ENCODE peak calls at places on chromosomes 11 and 22, in ten cellular contexts. X is HCT116, Y is AG04450, L is RWPE2, W is nephron progenitor cell, V is ovary, P is PC-3, B is fibroblast of the aortic adventitia, A is SK-N-SH, E is psoas muscle. Q is an unnamed sample.

GRCh38 chr11:7515544-7515943 is 1.7 kb downstream of the PPFIBP2 start:
- DNase-seq in W (no peak), A (no peak), V (no peak), L (no peak), E (no peak), B (no peak), X (no peak), P (no peak), Y (no peak), Q (no peak)

GRCh38 chr11:35142481-35143207 is 3.7 kb downstream of the CD44 start:
- DNase-seq in L (no peak), P (peak; percentile 83), A (no peak), V (no peak), W (no peak), X (no peak), Y (no peak), E (no peak), B (peak; percentile 68), Q (no peak)

GRCh38 chr11:11107081-11107480 is 246.0 kb downstream of the CSNK2A3 start:
- DNase-seq in X (no peak), P (peak; percentile 43), W (no peak), L (no peak), E (no peak), A (no peak), Y (no peak), B (no peak), V (no peak), Q (no peak)

GRCh38 chr11:112277937-112278336 is 17.3 kb upstream of the PLET1 start:
- DNase-seq in B (peak; percentile 33), L (no peak), W (no peak), Y (no peak), E (no peak), A (no peak), V (no peak), X (no peak), P (no peak), Q (no peak)

GRCh38 chr22:44191036-44191454 is 10.3 kb downstream of the PARVG start:
- DNase-seq in Y (no peak), X (no peak), W (no peak), L (no peak), P (no peak), E (no peak), B (peak; percentile 40), A (no peak), V (no peak), Q (no peak)

GRCh38 chr11:104897891-104898684 is at the start of gene CASP12:
- DNase-seq in E (no peak), Y (no peak), P (no peak), W (no peak), L (no peak), V (peak; percentile 27), B (peak; percentile 20), X (no peak), A (no peak), Q (no peak)

GRCh38 chr22:26053737-26054316 is 115.4 kb upstream of the SEZ6L start:
- DNase-seq in X (no peak), L (no peak), P (no peak), B (no peak), A (peak; percentile 47), W (no peak), Y (no peak), E (no peak), V (no peak), Q (no peak)

GRCh38 chr22:41532908-41533825 is 11.1 kb downstream of the POLR3H start:
- DNase-seq in Y (no peak), X (no peak), A (peak; percentile 71), B (peak; percentile 63), L (no peak), E (peak; percentile 81), W (peak; percentile 87), V (peak; percentile 67), P (peak; percentile 58), Q (peak; percentile 60)

DNA sequence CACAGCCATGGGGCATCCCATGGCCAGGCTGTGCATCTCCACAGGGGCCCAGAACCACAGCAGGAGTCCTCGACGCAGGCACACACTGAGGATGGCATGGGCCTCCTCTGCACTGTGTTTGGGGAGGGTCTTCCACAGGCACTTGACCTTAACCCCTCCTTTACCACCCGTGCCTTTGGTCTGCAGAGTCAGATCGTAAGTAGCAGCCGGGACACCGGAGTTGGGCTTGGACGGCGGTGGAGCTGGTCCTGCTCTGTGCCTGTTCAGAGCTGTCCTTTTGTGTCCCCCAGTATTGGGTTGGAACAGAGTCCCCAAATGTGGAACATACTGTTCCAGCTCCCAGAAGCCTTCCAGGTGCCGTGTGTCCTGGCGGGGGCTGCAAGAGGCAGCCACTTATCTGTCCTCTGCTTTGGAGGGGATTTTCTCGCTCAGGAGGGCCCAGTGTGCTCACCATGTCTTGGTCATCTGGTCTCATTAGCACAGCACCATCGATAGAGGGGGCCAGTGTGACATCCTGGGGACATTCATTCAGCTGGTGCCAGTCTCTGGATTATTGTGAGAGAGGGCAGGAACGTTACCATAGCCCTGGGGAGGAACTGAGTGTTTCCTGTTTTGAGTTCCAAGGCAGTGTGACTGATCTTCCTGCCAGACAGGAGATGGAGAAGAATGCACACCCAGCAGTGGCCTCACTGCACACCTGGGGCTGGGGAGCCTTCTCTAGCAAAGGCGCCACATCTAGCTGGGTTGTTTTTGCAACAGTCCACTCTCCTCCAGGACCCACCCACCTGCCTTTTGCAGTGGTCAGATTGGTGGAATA is 12.4 kb downstream of the CRELD2 start:
- DNase-seq in W (no peak), P (peak; percentile 85), X (peak; percentile 78), B (peak; percentile 68), L (no peak), V (no peak), A (peak; percentile 74), Y (no peak), E (peak; percentile 60), Q (no peak)
- TF ChIP-seq CTCF in W (peak; percentile 36), P (peak; percentile 78), X (peak; percentile 76), B (peak; percentile 52), L (peak; percentile 66), V (no peak), A (peak; percentile 45), Y (peak; percentile 46), E (peak; percentile 66), Q (peak; percentile 34)

GRCh38 chr22:17269607-17270261 is 50.5 kb upstream of the ADA2 start:
- DNase-seq in B (no peak), V (no peak), P (no peak), E (no peak), Y (no peak), L (no peak), A (no peak), X (no peak), W (no peak), Q (no peak)

GRCh38 chr22:17266261-17266971 is 47.2 kb upstream of the ADA2 start:
- DNase-seq in W (peak; percentile 57), A (no peak), P (no peak), V (no peak), B (no peak), E (no peak), Y (no peak), X (no peak), L (no peak), Q (no peak)

GRCh38 chr22:17267661-17268330 is 48.6 kb upstream of the ADA2 start:
- DNase-seq in P (no peak), Y (no peak), E (no peak), V (no peak), L (no peak), X (no peak), A (no peak), W (no peak), B (no peak), Q (no peak)

GRCh38 chr22:17269224-17269606 is 50.0 kb upstream of the ADA2 start:
- DNase-seq in E (no peak), V (no peak), X (no peak), W (no peak), Y (no peak), L (no peak), P (no peak), A (no peak), B (no peak), Q (no peak)

DNA sequence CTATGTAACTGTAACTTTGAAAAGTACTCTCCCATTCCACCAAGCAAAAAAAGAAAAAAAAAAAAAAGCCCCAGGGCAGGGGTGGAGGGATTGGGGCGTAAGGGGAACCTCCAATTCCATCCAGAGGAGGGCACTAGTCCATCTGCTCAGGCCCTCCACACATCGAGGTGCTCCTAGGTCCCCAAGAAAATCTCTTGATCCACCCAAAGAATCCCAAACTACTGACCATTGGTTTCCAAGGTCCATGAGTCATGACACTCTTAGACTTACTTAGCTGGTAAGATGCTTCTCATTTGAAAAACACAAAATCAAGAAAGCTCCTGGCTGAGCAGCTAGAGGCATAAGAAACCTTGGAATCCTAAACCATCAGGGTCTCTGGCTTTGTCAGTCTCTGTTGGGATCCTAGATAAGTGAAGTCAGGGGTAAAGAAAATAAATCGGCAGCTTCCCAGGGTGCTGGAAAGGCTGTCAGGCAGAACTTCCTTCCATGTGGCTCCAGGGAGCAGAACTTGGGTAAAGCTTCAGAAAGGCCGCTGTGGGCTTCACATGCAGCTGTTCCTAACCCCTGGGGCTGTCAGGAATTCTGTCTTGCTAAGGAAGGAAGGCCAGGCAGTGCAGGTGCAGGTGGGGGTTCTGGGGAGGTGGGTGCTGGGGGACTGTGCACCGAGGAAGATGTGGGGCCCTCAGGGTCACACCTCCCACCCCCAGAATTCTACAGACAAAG is 49.4 kb upstream of the ADA2 start:
- DNase-seq in W (no peak), A (no peak), E (no peak), B (no peak), P (no peak), Y (no peak), L (no peak), V (no peak), X (no peak), Q (no peak)
- TF ChIP-seq CTCF in W (peak; percentile 27), A (peak; percentile 24), E (peak; percentile 16), B (no peak), P (no peak), Y (no peak), L (no peak), V (no peak), X (peak; percentile 49), Q (peak; percentile 43)

GRCh38 chr11:68071281-68072048 is 32.6 kb downstream of the TCIRG1 start:
- DNase-seq in Y (no peak), A (no peak), E (no peak), W (no peak), L (no peak), B (no peak), P (no peak), X (no peak), V (no peak), Q (no peak)

GRCh38 chr11:68074584-68075352 is 35.9 kb downstream of the TCIRG1 start:
- DNase-seq in E (no peak), P (no peak), A (no peak), V (no peak), X (no peak), Y (no peak), W (no peak), B (no peak), L (no peak), Q (no peak)

GRCh38 chr11:68077617-68078592 is 39.1 kb downstream of the TCIRG1 start:
- DNase-seq in V (no peak), W (no peak), Y (no peak), E (no peak), X (no peak), B (no peak), P (no peak), A (no peak), L (no peak), Q (no peak)

GRCh38 chr11:68081691-68082090 is 39.5 kb downstream of the CHKA start:
- DNase-seq in E (no peak), P (no peak), V (peak; percentile 21), L (no peak), X (no peak), A (no peak), B (no peak), Y (no peak), W (no peak), Q (no peak)

DNA sequence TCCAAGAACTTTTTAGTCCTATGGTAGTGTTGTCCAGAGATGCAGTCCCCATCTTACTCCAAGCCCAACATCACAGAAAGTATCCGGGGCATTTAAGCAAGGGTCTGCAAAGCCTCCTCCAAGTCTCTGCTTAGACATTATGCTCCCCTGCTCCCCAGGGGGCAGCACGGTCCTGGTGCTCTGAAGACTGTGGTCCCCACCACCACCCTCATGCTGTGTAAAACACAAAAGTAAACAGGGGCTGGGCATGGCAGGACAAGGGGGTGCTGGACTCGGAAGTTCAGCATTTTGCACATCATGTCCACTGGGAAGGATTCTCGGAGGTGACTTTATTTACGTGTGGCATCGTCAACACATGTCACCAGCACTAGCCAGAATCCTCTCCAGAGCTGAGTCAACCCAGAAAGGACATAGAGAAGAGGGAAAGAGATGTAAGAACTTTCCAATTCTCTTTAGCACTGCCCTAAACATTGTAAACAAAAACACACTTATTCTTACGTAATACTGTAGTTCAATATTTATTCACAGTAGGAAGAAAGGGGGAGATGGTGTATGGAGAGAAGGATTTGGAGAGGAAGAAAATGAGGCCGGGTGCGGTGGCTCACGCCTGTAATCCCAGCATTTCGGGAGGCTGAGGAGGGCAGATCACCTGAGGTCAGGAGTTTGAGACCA is 37.7 kb downstream of the TCIRG1 start:
- DNase-seq in V (no peak), L (no peak), Y (no peak), B (no peak), W (no peak), E (no peak), X (no peak), P (no peak), A (peak; percentile 32), Q (no peak)
- TF ChIP-seq CTCF in V (no peak), L (no peak), Y (peak; percentile 44), B (peak; percentile 11), W (no peak), E (no peak), X (no peak), P (peak; percentile 45), A (no peak), Q (peak; percentile 54)

GRCh38 chr11:114466742-114467141 is 27.5 kb downstream of the REXO2 start:
- DNase-seq in P (no peak), L (no peak), W (no peak), V (no peak), E (no peak), Y (no peak), A (no peak), B (no peak), X (no peak), Q (no peak)

GRCh38 chr11:114477946-114478537 is 38.8 kb downstream of the REXO2 start:
- DNase-seq in B (no peak), E (no peak), L (no peak), P (no peak), Y (no peak), A (no peak), V (no peak), W (no peak), X (no peak), Q (no peak)

DNA sequence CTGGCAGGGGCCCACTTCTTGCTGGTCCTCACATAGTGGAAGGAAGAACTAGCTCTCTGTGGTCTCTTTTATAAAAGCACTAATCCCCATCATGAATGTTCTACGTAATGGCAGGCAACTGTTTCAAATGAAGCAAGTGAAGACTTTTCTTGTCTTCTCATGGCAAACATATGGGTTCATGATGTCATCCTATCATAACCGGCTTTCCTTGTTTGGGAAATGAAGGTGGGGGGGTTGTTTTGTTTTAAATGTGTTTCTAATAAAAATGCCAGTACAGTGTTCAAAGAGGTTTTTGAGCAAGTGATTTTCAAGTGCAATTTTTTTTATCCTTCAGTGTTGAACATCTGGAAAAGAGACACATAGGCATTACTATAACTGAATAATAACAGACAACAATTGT is 33.4 kb downstream of the REXO2 start:
- DNase-seq in E (no peak), A (no peak), B (no peak), P (no peak), Y (no peak), L (no peak), V (no peak), X (no peak), W (no peak), Q (no peak)
- TF ChIP-seq CTCF in E (no peak), A (no peak), B (no peak), P (no peak), Y (no peak), L (no peak), V (no peak), X (no peak), W (no peak), Q (no peak)